ENCODE peak calls at places on chromosomes 2 and 18, in eight cellular contexts. One of them, this sample, is unnamed.

GRCh38 chr2:61045999-61046398 is 19.7 kb upstream of the SANBR start:
- DNase-seq in right lobe of liver: no peak
- DNase-seq in AG10803: peak
- DNase-seq in HepG2: no peak
- DNase-seq in hypothalamus: no peak
- DNase-seq in pancreas: no peak
- DNase-seq in left cardiac atrium: no peak
- DNase-seq in body of pancreas: no peak
- DNase-seq in this sample: no peak

GRCh38 chr2:173943738-173944137 is 21.4 kb downstream of the SP3 start:
- DNase-seq in right lobe of liver: no peak
- DNase-seq in AG10803: no peak
- DNase-seq in HepG2: no peak
- DNase-seq in hypothalamus: no peak
- DNase-seq in pancreas: no peak
- DNase-seq in left cardiac atrium: no peak
- DNase-seq in body of pancreas: no peak
- DNase-seq in this sample: no peak

GRCh38 chr2:73232471-73233153 is 427 bp downstream of the PRADC1 start:
- DNase-seq in right lobe of liver: no peak
- DNase-seq in AG10803: no peak
- DNase-seq in HepG2: no peak
- DNase-seq in hypothalamus: no peak
- DNase-seq in pancreas: no peak
- DNase-seq in left cardiac atrium: no peak
- DNase-seq in body of pancreas: peak
- DNase-seq in this sample: no peak

GRCh38 chr2:169131587-169132512 is 62.5 kb downstream of the DHRS9 start:
- DNase-seq in right lobe of liver: no peak
- DNase-seq in AG10803: peak
- DNase-seq in HepG2: peak
- DNase-seq in hypothalamus: no peak
- DNase-seq in pancreas: no peak
- DNase-seq in left cardiac atrium: no peak
- DNase-seq in body of pancreas: no peak
- DNase-seq in this sample: no peak

GRCh38 chr2:143390185-143390584 is 261.0 kb downstream of the ARHGAP15 start:
- DNase-seq in right lobe of liver: no peak
- DNase-seq in AG10803: no peak
- DNase-seq in HepG2: no peak
- DNase-seq in hypothalamus: no peak
- DNase-seq in pancreas: no peak
- DNase-seq in left cardiac atrium: no peak
- DNase-seq in body of pancreas: no peak
- DNase-seq in this sample: no peak

GRCh38 chr2:197196737-197197136 is 113.8 kb downstream of the ANKRD44 start:
- DNase-seq in right lobe of liver: no peak
- DNase-seq in AG10803: no peak
- DNase-seq in HepG2: no peak
- DNase-seq in hypothalamus: no peak
- DNase-seq in pancreas: no peak
- DNase-seq in left cardiac atrium: no peak
- DNase-seq in body of pancreas: no peak
- DNase-seq in this sample: no peak

GRCh38 chr2:151027147-151027546 is 234.5 kb downstream of the RBM43 start:
- DNase-seq in right lobe of liver: no peak
- DNase-seq in AG10803: no peak
- DNase-seq in HepG2: no peak
- DNase-seq in hypothalamus: no peak
- DNase-seq in pancreas: no peak
- DNase-seq in left cardiac atrium: no peak
- DNase-seq in body of pancreas: no peak
- DNase-seq in this sample: no peak

GRCh38 chr2:121213386-121213785 is 71.6 kb downstream of the TFCP2L1 start:
- DNase-seq in right lobe of liver: no peak
- DNase-seq in AG10803: no peak
- DNase-seq in HepG2: no peak
- DNase-seq in hypothalamus: no peak
- DNase-seq in pancreas: peak
- DNase-seq in left cardiac atrium: no peak
- DNase-seq in body of pancreas: no peak
- DNase-seq in this sample: no peak

GRCh38 chr2:59827677-59828076 is 725.8 kb downstream of the BCL11A start:
- DNase-seq in right lobe of liver: no peak
- DNase-seq in AG10803: no peak
- DNase-seq in HepG2: no peak
- DNase-seq in hypothalamus: no peak
- DNase-seq in pancreas: no peak
- DNase-seq in left cardiac atrium: no peak
- DNase-seq in body of pancreas: no peak
- DNase-seq in this sample: no peak

GRCh38 chr18:75206637-75207297 is 2.2 kb downstream of the PTGR3 start:
- DNase-seq in right lobe of liver: no peak
- DNase-seq in AG10803: no peak
- DNase-seq in HepG2: no peak
- DNase-seq in hypothalamus: no peak
- DNase-seq in pancreas: peak
- DNase-seq in left cardiac atrium: no peak
- DNase-seq in body of pancreas: no peak
- DNase-seq in this sample: no peak

GRCh38 chr18:37483221-37483971 is 82.2 kb downstream of the CELF4 start:
- DNase-seq in right lobe of liver: no peak
- DNase-seq in AG10803: peak
- DNase-seq in HepG2: no peak
- DNase-seq in hypothalamus: no peak
- DNase-seq in pancreas: no peak
- DNase-seq in left cardiac atrium: no peak
- DNase-seq in body of pancreas: peak
- DNase-seq in this sample: no peak

GRCh38 chr18:9405130-9405529 is 70.2 kb upstream of the RALBP1 start:
- DNase-seq in right lobe of liver: no peak
- DNase-seq in AG10803: no peak
- DNase-seq in HepG2: no peak
- DNase-seq in hypothalamus: no peak
- DNase-seq in pancreas: no peak
- DNase-seq in left cardiac atrium: no peak
- DNase-seq in body of pancreas: no peak
- DNase-seq in this sample: no peak

GRCh38 chr2:225064362-225064761 is 22.1 kb upstream of the DOCK10 start:
- DNase-seq in right lobe of liver: no peak
- DNase-seq in AG10803: no peak
- DNase-seq in HepG2: no peak
- DNase-seq in hypothalamus: no peak
- DNase-seq in pancreas: no peak
- DNase-seq in left cardiac atrium: no peak
- DNase-seq in body of pancreas: no peak
- DNase-seq in this sample: no peak

GRCh38 chr2:39990335-39990734 is 211.3 kb upstream of the THUMPD2 start:
- DNase-seq in right lobe of liver: no peak
- DNase-seq in AG10803: peak
- DNase-seq in HepG2: no peak
- DNase-seq in hypothalamus: no peak
- DNase-seq in pancreas: no peak
- DNase-seq in left cardiac atrium: no peak
- DNase-seq in body of pancreas: no peak
- DNase-seq in this sample: no peak

GRCh38 chr2:88698027-88698413 is 6.5 kb downstream of the RPIA start:
- DNase-seq in right lobe of liver: no peak
- DNase-seq in AG10803: no peak
- DNase-seq in HepG2: no peak
- DNase-seq in hypothalamus: no peak
- DNase-seq in pancreas: no peak
- DNase-seq in left cardiac atrium: no peak
- DNase-seq in body of pancreas: no peak
- DNase-seq in this sample: no peak

This sample was measured in ovary.